ENCODE peak calls at places on chromosomes 3 and 15, in five cellular contexts. J, Q, N, C and I are unnamed samples.
A peak's percentile ranks its signal among the peaks of the same experiment; 100 is the strongest.

GRCh38 chr3:157785071-157785826 is 282.0 kb upstream of the VEPH1 start:
- DNase-seq in C (peak; percentile 94), Q (peak; percentile 30), N (no peak), J (peak; percentile 60), I (peak; percentile 23)

GRCh38 chr3:148737104-148737525 is 39.4 kb downstream of the AGTR1 start:
- DNase-seq in C (peak; percentile 6), Q (peak; percentile 12), N (no peak), J (peak; percentile 64), I (no peak)

GRCh38 chr3:174100744-174101143 is 703.2 kb downstream of the NLGN1 start:
- DNase-seq in C (peak; percentile 30), Q (no peak), N (no peak), J (no peak), I (no peak)

GRCh38 chr3:20056727-20057611 is 16.7 kb downstream of the KAT2B start:
- DNase-seq in C (peak; percentile 82), Q (no peak), N (no peak), J (peak; percentile 28), I (no peak)

GRCh38 chr15:51103330-51103729 is 8.6 kb upstream of the TNFAIP8L3 start:
- DNase-seq in C (peak; percentile 89), N (no peak), J (no peak), Q (no peak), I (no peak)

GRCh38 chr3:128794788-128795649 is 69.0 kb downstream of the RAB7A start:
- DNase-seq in Q (peak; percentile 62), N (no peak), C (peak; percentile 61), J (peak; percentile 54), I (peak; percentile 80)

GRCh38 chr15:37059051-37059450 is 41.3 kb downstream of the MEIS2 start:
- DNase-seq in J (no peak), Q (no peak), C (peak; percentile 93), N (no peak), I (no peak)

GRCh38 chr3:66797916-66798560 is 200.1 kb upstream of the KBTBD8 start:
- DNase-seq in N (no peak), J (no peak), Q (no peak), C (peak; percentile 82), I (no peak)

GRCh38 chr3:73314182-73314951 is 252.9 kb downstream of the EBLN2 start:
- DNase-seq in C (no peak), Q (no peak), N (no peak), J (no peak), I (no peak)

GRCh38 chr15:51288143-51289065 is 50.0 kb downstream of the CYP19A1 start:
- DNase-seq in N (no peak), Q (peak; percentile 69), C (no peak), J (no peak), I (no peak)

GRCh38 chr3:185279582-185280138 is 25.8 kb upstream of the EHHADH start:
- DNase-seq in J (no peak), N (no peak), C (no peak), Q (no peak), I (no peak)
- TF ChIP-seq BHLHE40 in J (no peak), N (no peak), C (no peak), Q (no peak), I (no peak)

GRCh38 chr3:98731720-98732238 is 31.4 kb upstream of the ST3GAL6 start:
- DNase-seq in Q (peak; percentile 73), J (no peak), C (no peak), N (no peak), I (no peak)

GRCh38 chr3:98733778-98734281 is 29.3 kb upstream of the ST3GAL6 start:
- DNase-seq in J (no peak), Q (peak; percentile 71), C (no peak), N (peak; percentile 33), I (no peak)

GRCh38 chr3:98731138-98731537 is 32.0 kb upstream of the ST3GAL6 start:
- DNase-seq in C (no peak), Q (no peak), J (no peak), N (no peak), I (no peak)

GRCh38 chr3:98733055-98733777 is 29.9 kb upstream of the ST3GAL6 start:
- DNase-seq in C (no peak), J (no peak), N (no peak), Q (peak; percentile 12), I (peak; percentile 43)

DNA sequence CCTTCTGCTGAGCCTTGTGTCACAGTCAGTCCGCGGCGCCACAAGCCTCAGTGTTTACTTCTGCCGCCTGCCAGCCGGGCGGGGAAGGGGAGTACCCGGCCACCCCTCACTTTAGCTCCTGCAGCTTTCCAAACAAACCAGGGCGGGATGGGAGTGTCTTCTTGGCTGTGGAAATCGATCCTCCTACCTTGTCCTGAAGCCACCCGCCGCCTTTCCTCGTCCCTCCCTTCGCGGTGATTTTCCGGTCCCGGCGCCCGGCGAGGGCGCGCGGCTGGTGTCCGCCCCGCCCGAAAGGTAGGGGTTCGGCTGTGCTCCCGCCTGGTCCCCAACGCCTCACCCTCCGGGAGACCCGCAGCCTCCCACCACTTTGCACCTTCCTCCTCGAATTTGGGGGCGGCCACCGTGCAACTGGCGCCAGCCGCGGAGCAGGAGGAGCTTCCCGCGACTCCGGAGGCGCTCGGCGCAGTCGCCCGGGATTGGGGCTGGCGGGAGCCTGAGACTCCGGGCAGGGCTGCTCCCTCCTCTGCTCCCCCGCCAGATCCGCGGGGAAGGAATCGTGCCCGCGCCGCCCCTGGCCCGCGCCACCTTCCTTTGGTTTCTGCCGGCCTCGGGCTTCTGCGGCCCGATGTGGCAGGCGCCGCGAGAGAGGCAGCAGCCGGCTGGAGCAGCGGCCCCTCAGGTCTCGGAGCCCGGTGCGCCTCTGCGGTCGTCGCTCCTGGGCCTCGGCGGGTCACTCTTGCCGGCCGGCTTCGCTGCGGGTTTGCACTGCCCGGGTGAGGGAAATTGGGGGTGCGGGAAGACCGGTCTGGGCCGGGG is 30.7 kb upstream of the ST3GAL6 start:
- DNase-seq in N (no peak), Q (peak; percentile 82), C (no peak), J (peak; percentile 31), I (peak; percentile 54)
- TF ChIP-seq BHLHE40 in N (no peak), Q (no peak), C (no peak), J (no peak), I (no peak)

GRCh38 chr15:67024322-67024997 is 40.9 kb upstream of the SMAD3 start:
- DNase-seq in J (peak; percentile 88), C (peak; percentile 97), N (peak; percentile 16), Q (peak; percentile 77), I (peak; percentile 36)
- TF ChIP-seq BHLHE40 in J (no peak), C (peak; percentile 66), N (no peak), Q (no peak), I (no peak)

DNA sequence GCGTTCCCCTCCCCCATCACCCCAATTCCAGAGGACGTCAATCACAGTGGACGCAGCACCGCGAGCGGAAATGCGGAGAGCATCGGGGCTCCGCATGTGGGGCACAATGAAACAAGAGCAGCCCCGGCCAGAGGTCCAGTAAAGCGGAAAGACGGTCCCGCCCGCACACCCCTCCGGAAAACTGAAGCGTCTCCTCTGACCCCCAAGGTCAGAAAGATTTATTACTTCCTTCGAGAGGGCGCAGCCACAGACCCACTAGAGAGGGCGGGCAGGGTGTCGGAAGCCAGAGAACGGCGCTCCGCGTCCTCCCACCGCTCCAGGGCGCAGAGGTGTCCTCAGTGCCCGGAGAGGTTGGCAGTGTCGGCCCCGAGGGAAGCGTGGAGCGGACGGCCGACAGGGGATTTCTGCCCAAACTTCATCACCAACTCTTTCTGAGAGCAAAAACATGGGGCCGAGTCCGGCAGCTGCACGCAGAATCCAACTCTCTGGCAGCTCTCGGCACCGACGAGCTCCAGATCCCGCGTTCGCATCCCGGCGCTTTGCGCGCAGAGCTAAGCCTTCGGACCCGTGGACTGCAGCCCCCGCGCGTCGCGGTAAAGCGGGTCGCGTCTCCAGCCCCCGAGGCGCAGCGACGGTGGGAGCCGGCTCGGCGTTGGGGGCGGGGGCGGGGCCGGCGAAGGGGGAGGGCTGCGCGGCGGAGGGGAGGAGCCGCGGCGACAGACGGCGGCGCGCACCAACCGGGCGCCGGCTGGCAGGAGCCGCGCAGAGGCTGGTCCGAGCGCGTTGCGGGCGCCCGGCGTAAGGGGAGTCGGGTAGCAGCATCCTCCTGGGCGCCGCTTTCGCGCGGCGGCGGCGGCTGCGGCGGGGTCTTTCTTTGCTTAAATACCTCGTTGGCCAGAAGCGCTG is at the start of gene CHST2:
- DNase-seq in N (no peak), J (peak; percentile 64), C (peak; percentile 71), Q (no peak), I (peak; percentile 98)
- TF ChIP-seq BHLHE40 in N (no peak), J (no peak), C (no peak), Q (no peak), I (no peak)

GRCh38 chr3:140360332-140360731 is 317.5 kb upstream of the TRIM42 start:
- DNase-seq in N (no peak), C (no peak), Q (no peak), J (no peak), I (no peak)
- TF ChIP-seq BHLHE40 in N (no peak), C (no peak), Q (no peak), J (no peak), I (no peak)

DNA sequence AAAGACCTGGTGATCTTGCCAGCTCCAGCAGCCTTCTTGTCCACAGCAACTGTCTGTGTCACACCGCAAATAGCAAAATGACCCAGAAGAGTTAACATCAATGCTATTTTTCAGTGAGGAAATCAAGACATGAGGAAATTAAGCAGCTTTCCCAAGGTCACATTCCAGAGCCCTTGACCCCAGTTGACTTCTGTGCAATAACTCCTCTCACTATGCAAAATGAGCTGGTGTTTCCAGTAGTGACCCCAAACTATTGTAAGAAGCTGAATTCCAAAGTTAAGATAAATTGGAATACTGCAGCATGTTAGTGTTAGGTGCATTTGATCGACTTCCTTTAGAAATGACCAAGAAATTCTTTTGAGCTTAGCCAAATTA is 172.8 kb upstream of the SNTN start:
- DNase-seq in C (no peak), Q (no peak), J (no peak), N (no peak), I (no peak)
- TF ChIP-seq BHLHE40 in C (no peak), Q (no peak), J (no peak), N (no peak), I (no peak)

DNA sequence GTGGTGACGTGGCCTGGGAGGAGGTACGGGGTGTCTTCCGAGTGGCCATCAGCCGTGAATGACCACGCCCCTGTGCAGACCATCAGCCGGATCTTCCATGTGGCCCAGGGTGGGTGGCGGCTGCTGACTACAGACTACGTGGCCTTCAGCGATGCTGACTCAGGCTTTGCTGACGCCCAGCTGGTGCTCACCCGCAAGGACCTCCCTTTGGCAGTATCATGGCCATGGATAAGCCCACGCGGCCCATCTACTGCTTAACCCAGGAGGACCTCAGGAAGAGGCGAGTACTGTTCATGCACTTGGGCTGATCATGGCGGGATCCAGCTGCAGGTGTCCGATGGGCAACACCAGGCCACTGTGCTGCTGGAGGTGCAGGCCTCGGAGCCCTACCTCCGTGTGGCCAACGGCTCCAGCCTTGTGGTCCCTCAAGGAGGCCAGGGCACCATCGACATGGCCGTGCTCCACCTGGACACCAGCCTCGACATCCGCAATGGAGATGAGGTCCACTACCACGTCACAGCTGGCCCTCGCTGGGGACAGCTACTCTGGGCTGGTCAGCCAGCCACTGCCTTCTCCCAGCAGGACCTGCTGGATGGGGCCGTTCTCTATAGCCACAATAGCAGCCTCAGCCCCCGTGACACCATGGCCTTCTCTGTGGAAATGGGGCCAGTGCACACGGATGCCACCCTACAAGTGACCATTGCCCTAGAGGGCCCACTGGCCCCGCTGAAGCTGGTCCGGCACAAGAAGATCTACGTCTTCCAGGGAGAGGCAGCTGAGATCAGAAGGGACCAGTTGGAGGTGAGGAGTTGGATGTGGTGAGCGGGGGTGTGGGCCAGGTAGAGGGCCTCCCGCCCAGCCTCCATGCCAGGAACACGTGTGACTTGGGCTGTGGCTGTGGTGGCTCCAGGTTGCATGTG is 178.4 kb downstream of the TBC1D2B start:
- DNase-seq in Q (no peak), C (no peak), J (no peak), N (no peak), I (no peak)
- TF ChIP-seq BHLHE40 in Q (no peak), C (no peak), J (no peak), N (no peak), I (no peak)